ENCODE peak calls at places on chromosomes 7 and 10, in eight cellular contexts. H, Y, P, D, T, Z, M and B are unnamed samples. For H3K4me1 and H3K36me3, the result is how much of the 10 kb centered on the place peaks cover.

GRCh38 chr10:112446055-112446854 is 459 bp downstream of the ZDHHC6 start:
- DNase-seq in H (no peak), Y (no peak), P (peak), D (no peak), T (no peak), Z (peak), M (peak), B (peak)

GRCh38 chr10:131731780-131732630 is 168.8 kb upstream of the PPP2R2D start:
- DNase-seq in H (no peak), Y (no peak), P (no peak), D (no peak), T (no peak), Z (no peak), M (no peak), B (no peak)

GRCh38 chr10:13729959-13730358 is 143.2 kb downstream of the PRPF18 start:
- DNase-seq in H (no peak), Y (no peak), P (no peak), D (no peak), T (no peak), Z (no peak), M (no peak), B (no peak)

GRCh38 chr10:70890917-70891431 is 2.6 kb upstream of the PCBD1 start:
- DNase-seq in H (no peak), Y (no peak), P (peak), D (no peak), T (peak), Z (no peak), M (no peak), B (no peak)

GRCh38 chr7:88927-89921 is 103.1 kb upstream of the FAM20C start:
- DNase-seq in H (no peak), Y (peak), P (peak), D (no peak), T (no peak), Z (no peak), M (peak), B (no peak)

GRCh38 chr7:183496-183895 is 8.9 kb upstream of the FAM20C start:
- DNase-seq in H (no peak), Y (no peak), P (no peak), D (no peak), T (no peak), Z (no peak), M (no peak), B (no peak)

GRCh38 chr10:30999084-30999712 is 32.5 kb downstream of the ZNF438 start:
- DNase-seq in H (no peak), Y (peak), P (no peak), D (no peak), T (no peak), Z (peak), M (peak), B (no peak)

GRCh38 chr10:110410329-110411046 is 87.2 kb upstream of the DUSP5 start:
- DNase-seq in H (no peak), Y (peak), P (no peak), D (peak), T (no peak), Z (no peak), M (peak), B (no peak)

GRCh38 chr7:157004839-157005455 is 5.5 kb downstream of the MNX1 start:
- DNase-seq in H (no peak), Y (no peak), P (peak), D (no peak), T (no peak), Z (no peak), M (no peak), B (no peak)

GRCh38 chr7:55432937-55433784 is 68.0 kb downstream of the LANCL2 start:
- DNase-seq in H (no peak), Y (no peak), P (peak), D (peak), T (peak), Z (peak), M (peak), B (peak)

GRCh38 chr7:43196379-43196778 is 83.9 kb downstream of the HECW1 start:
- DNase-seq in H (no peak), Y (no peak), P (no peak), D (no peak), T (no peak), Z (no peak), M (no peak), B (no peak)

GRCh38 chr10:80664071-80664680 is 126.5 kb downstream of the SH2D4B start:
- DNase-seq in H (peak), Y (peak), P (peak), D (peak), T (peak), Z (peak), M (peak), B (no peak)

GRCh38 chr10:69316313-69317059 is 38.2 kb downstream of the HK1 start:
- DNase-seq in H (no peak), Y (no peak), P (peak), D (no peak), T (no peak), Z (no peak), M (peak), B (no peak)

GRCh38 chr7:100369105-100369504 is 4.2 kb upstream of the PILRA start:
- DNase-seq in H (no peak), Y (peak), P (no peak), D (no peak), T (no peak), Z (no peak), M (no peak), B (no peak)

GRCh38 chr10:29295813-29296212 is 6.9 kb downstream of the LYZL1 start:
- DNase-seq in H (no peak), Y (no peak), P (no peak), D (no peak), T (no peak), Z (no peak), M (no peak), B (no peak)

GRCh38 chr7:41869596-41869995 is 166.7 kb upstream of the INHBA start:
- DNase-seq in H (no peak), Y (no peak), P (no peak), D (no peak), T (no peak), Z (no peak), M (peak), B (no peak)

GRCh38 chr7:1666779-1667565 is 3.1 kb upstream of the ELFN1 start:
- DNase-seq in H (no peak), Y (peak), P (peak), D (no peak), T (peak), Z (no peak), M (no peak), B (no peak)

GRCh38 chr7:33903770-33904679 is 1.3 kb upstream of the BMPER start:
- DNase-seq in H (no peak), Y (peak), P (peak), D (peak), T (peak), Z (no peak), M (peak), B (no peak)

GRCh38 chr10:119688033-119688508 is 36.9 kb downstream of the BAG3 start:
- DNase-seq in H (no peak), Y (no peak), P (peak), D (peak), T (peak), Z (peak), M (no peak), B (no peak)

GRCh38 chr7:76326646-76327233 is 24.3 kb downstream of the HSPB1 start:
- DNase-seq in H (no peak), Y (no peak), P (no peak), D (no peak), T (no peak), Z (no peak), M (peak), B (no peak)

GRCh38 chr7:22859676-22860290 is 37.1 kb upstream of the TOMM7 start:
- DNase-seq in H (no peak), Y (no peak), P (peak), D (no peak), T (no peak), Z (no peak), M (no peak), B (no peak)

GRCh38 chr10:36373424-36374096 is 731.5 kb upstream of the FZD8 start:
- DNase-seq in H (no peak), Y (no peak), P (peak), D (no peak), T (no peak), Z (no peak), M (no peak), B (no peak)

GRCh38 chr10:122618461-122619165 is 58.1 kb downstream of the DMBT1 start:
- DNase-seq in H (no peak), Y (no peak), P (no peak), D (no peak), T (no peak), Z (no peak), M (no peak), B (no peak)

GRCh38 chr7:73851410-73852338 is 9.3 kb upstream of the TMEM270 start:
- DNase-seq in H (no peak), Y (no peak), P (no peak), D (no peak), T (no peak), Z (peak), M (peak), B (peak)

GRCh38 chr7:115135769-115136410 is 214.0 kb downstream of the MDFIC start:
- DNase-seq in H (no peak), Y (no peak), P (no peak), D (no peak), T (no peak), Z (peak), M (no peak), B (peak)

GRCh38 chr7:134724606-134725005 is 54.8 kb upstream of the CALD1 start:
- DNase-seq in H (no peak), Y (no peak), P (peak), D (peak), T (no peak), Z (peak), M (peak), B (no peak)
- H3K4me1 ChIP-seq in H (under half), Y (under half), P (under half), D (under half), T (under half), Z (under half), M (under half), B (under half)

GRCh38 chr10:93369588-93370164 is 112.5 kb downstream of the MYOF start:
- DNase-seq in H (no peak), Y (no peak), P (no peak), D (no peak), T (no peak), Z (no peak), M (no peak), B (no peak)

GRCh38 chr10:93368210-93368609 is 113.9 kb downstream of the MYOF start:
- DNase-seq in H (no peak), Y (no peak), P (no peak), D (no peak), T (no peak), Z (no peak), M (no peak), B (no peak)

GRCh38 chr10:93363891-93364648 is 118.1 kb downstream of the MYOF start:
- DNase-seq in H (no peak), Y (peak), P (no peak), D (no peak), T (no peak), Z (no peak), M (no peak), B (no peak)
- H3K36me3 ChIP-seq in H (under half), Y (under half), P (half or more), D (under half), T (under half), Z (under half), M (half or more), B (under half)

DNA sequence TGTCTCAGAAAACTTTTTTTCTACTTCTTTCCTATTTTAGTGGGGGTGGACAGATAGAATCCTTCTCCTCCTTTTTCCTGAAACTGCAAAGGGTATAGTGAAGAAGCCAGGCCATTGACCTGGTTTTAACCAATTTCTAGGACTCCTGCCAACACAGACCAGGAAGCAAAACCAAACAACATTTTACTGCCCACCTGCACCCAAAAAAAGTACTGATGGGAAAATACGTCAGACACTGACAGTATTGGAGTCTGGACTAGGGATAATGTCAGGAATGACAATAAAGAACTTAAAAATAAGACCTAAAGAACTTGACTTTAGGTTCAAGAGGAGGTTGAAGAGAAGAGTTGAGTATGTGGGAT is 5.0 kb upstream of the STEAP4 start:
- DNase-seq in H (no peak), Y (no peak), P (no peak), D (no peak), T (no peak), Z (no peak), M (no peak), B (no peak)
- H3K4me1 ChIP-seq in H (under half), Y (half or more), P (under half), D (under half), T (under half), Z (under half), M (under half), B (under half)

GRCh38 chr7:75056476-75056875 is 17.1 kb downstream of the RCC1L start:
- DNase-seq in H (no peak), Y (no peak), P (no peak), D (no peak), T (no peak), Z (no peak), M (peak), B (no peak)
- H3K36me3 ChIP-seq in H (under half), Y (under half), P (half or more), D (under half), T (under half), Z (half or more), M (half or more), B (half or more)

GRCh38 chr10:6089334-6090219 is 743 bp downstream of the RBM17 start:
- DNase-seq in H (no peak), Y (peak), P (peak), D (peak), T (peak), Z (peak), M (no peak), B (no peak)
- H3K4me1 ChIP-seq in H (under half), Y (half or more), P (under half), D (under half), T (under half), Z (half or more), M (under half), B (half or more)

DNA sequence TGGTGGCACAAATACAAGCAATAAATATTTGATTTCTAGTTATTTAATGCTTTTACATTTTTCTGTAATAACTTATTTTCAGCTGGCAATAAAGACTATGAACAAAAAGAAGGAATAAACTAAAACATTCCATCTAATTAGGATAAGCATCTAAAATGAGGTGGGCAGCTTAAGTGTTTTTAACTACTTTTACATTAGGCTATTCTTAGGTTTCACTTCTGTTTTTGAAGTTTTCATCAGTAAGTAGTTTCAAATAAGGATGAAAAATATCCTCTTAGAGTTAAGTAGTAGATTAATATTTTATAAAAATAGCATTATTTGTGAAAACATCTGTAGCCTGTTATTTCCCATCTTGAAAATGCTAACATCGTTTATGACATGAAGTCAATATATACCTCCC is 15.9 kb downstream of the NT5C2 start:
- DNase-seq in H (no peak), Y (no peak), P (no peak), D (no peak), T (no peak), Z (no peak), M (no peak), B (no peak)
- H3K36me3 ChIP-seq in H (under half), Y (under half), P (half or more), D (under half), T (under half), Z (under half), M (under half), B (under half)

GRCh38 chr10:33820531-33820930 is 486.1 kb upstream of the NRP1 start:
- DNase-seq in H (no peak), Y (no peak), P (no peak), D (no peak), T (no peak), Z (no peak), M (no peak), B (no peak)
- H3K4me1 ChIP-seq in H (under half), Y (under half), P (under half), D (under half), T (under half), Z (under half), M (under half), B (under half)

GRCh38 chr10:18906636-18907035 is 142.0 kb upstream of the MALRD1 start:
- DNase-seq in H (no peak), Y (no peak), P (no peak), D (no peak), T (no peak), Z (no peak), M (peak), B (no peak)
- H3K36me3 ChIP-seq in H (under half), Y (under half), P (under half), D (under half), T (under half), Z (under half), M (under half), B (under half)

GRCh38 chr10:34766256-34766580 is 48.9 kb downstream of the PARD3 start:
- DNase-seq in H (no peak), Y (no peak), P (no peak), D (no peak), T (no peak), Z (no peak), M (no peak), B (no peak)
- H3K4me1 ChIP-seq in H (under half), Y (under half), P (under half), D (under half), T (under half), Z (under half), M (under half), B (under half)